ENCODE peak calls at places on chromosomes 2 and 18, in five cellular contexts. C is mesothelial cell of epicardium, X is RKO, T is HFF-Myc, V is hepatocyte. R is an unnamed sample.

GRCh38 chr2:28367667-28368416 is 24.8 kb upstream of the FOSL2 start:
- DNase-seq in C (no peak), X (no peak), T (no peak), V (no peak), R (no peak)

GRCh38 chr2:239021224-239021623 is 173.3 kb downstream of the TWIST2 start:
- DNase-seq in C (no peak), X (no peak), T (no peak), V (no peak), R (no peak)

GRCh38 chr2:126482582-126483464 is 173.1 kb upstream of the GYPC start:
- DNase-seq in C (no peak), X (peak), T (no peak), V (peak), R (no peak)

GRCh38 chr2:128640847-128641360 is 322.2 kb upstream of the HS6ST1 start:
- DNase-seq in C (peak), X (no peak), T (no peak), V (no peak), R (no peak)

GRCh38 chr2:82993631-82994030 is 1465.4 kb downstream of the SUCLG1 start:
- DNase-seq in C (no peak), X (no peak), T (no peak), V (peak), R (no peak)

GRCh38 chr18:75554644-75555043 is 127.1 kb upstream of the SMIM21 start:
- DNase-seq in C (no peak), X (no peak), T (no peak), V (no peak), R (no peak)

GRCh38 chr2:27249891-27250651 is 12.8 kb downstream of the SLC30A3 start:
- DNase-seq in C (no peak), X (no peak), T (no peak), V (peak), R (no peak)

GRCh38 chr18:62880673-62881364 is 165.5 kb downstream of the PHLPP1 start:
- DNase-seq in C (no peak), X (no peak), T (no peak), V (no peak), R (no peak)

GRCh38 chr2:12928197-12928596 is 211.5 kb downstream of the TRIB2 start:
- DNase-seq in C (no peak), X (peak), T (peak), V (peak), R (no peak)